ENCODE peak calls at places on chromosomes 13 and 19, in eight cellular contexts. E is NCI-H526; F is endodermal cell; L is substantia nigra; H is IMR-90; V is A172; R is activated naive CD4-positive, alpha-beta T cell treated with anti-CD3 and anti-CD28 coated beads, Interleukin-2, amount 50 U/mL, for 72 hours; G is SW 1271. Z is an unnamed sample.

GRCh38 chr13:110629735-110630134 is 14.4 kb downstream of the NAXD start:
- DNase-seq in E (no peak), F (peak), L (no peak), H (no peak), V (no peak), R (no peak), G (no peak), Z (no peak)

GRCh38 chr13:29453657-29454056 is 141.8 kb downstream of the SLC7A1 start:
- DNase-seq in E (no peak), F (no peak), L (no peak), H (no peak), V (no peak), R (no peak), G (no peak), Z (no peak)

GRCh38 chr13:106602178-106602577 is 34.2 kb upstream of the ARGLU1 start:
- DNase-seq in E (no peak), F (no peak), L (no peak), H (no peak), V (no peak), R (no peak), G (no peak), Z (peak)

GRCh38 chr13:20505405-20506366 is 20.0 kb downstream of the CRYL1 start:
- DNase-seq in E (no peak), F (no peak), L (no peak), H (no peak), V (no peak), R (no peak), G (no peak), Z (no peak)

GRCh38 chr19:17149393-17150135 is 65.6 kb upstream of the USE1 start:
- DNase-seq in E (no peak), F (no peak), L (no peak), H (no peak), V (no peak), R (no peak), G (no peak), Z (no peak)

GRCh38 chr19:17575871-17576757 is 20.7 kb downstream of the COLGALT1 start:
- DNase-seq in E (no peak), F (no peak), L (no peak), H (no peak), V (peak), R (no peak), G (no peak), Z (no peak)

GRCh38 chr13:64553411-64554129 is 2676.6 kb downstream of the PCDH9 start:
- DNase-seq in E (no peak), F (no peak), L (no peak), H (peak), V (no peak), R (no peak), G (no peak), Z (no peak)

GRCh38 chr13:26300140-26300539 is 46.2 kb downstream of the CDK8 start:
- DNase-seq in E (no peak), F (no peak), L (no peak), H (peak), V (peak), R (no peak), G (no peak), Z (no peak)

GRCh38 chr13:58852076-58852475 is 1220.5 kb downstream of the PCDH17 start:
- DNase-seq in E (no peak), F (no peak), L (no peak), H (no peak), V (peak), R (no peak), G (no peak), Z (no peak)

GRCh38 chr13:24997367-24997967 is 98.5 kb upstream of the PABPC3 start:
- DNase-seq in E (peak), F (no peak), L (no peak), H (peak), V (peak), R (no peak), G (no peak), Z (peak)

GRCh38 chr13:79581870-79582315 is 100.9 kb downstream of the NDFIP2 start:
- DNase-seq in E (no peak), F (peak), L (peak), H (peak), V (peak), R (no peak), G (no peak), Z (no peak)

GRCh38 chr19:8702350-8702749 is 3.8 kb upstream of the ACTL9 start:
- DNase-seq in E (no peak), F (no peak), L (no peak), H (no peak), V (no peak), R (no peak), G (no peak), Z (no peak)

GRCh38 chr13:27839809-27840467 is 47.7 kb downstream of the GSX1 start:
- DNase-seq in E (no peak), F (no peak), L (no peak), H (no peak), V (peak), R (no peak), G (no peak), Z (no peak)

GRCh38 chr19:43765109-43765876 is 10.5 kb upstream of the SMG9 start:
- DNase-seq in E (no peak), F (peak), L (no peak), H (peak), V (peak), R (peak), G (peak), Z (peak)

GRCh38 chr13:99288069-99288468 is 19.1 kb downstream of the GPR183 start:
- DNase-seq in E (no peak), F (no peak), L (no peak), H (no peak), V (no peak), R (no peak), G (no peak), Z (no peak)

GRCh38 chr13:37679043-37679442 is 80.5 kb upstream of the POSTN start:
- DNase-seq in E (no peak), F (no peak), L (no peak), H (no peak), V (no peak), R (no peak), G (no peak), Z (no peak)

GRCh38 chr13:102311901-102312300 is 89.9 kb downstream of the FGF14 start:
- DNase-seq in E (no peak), F (no peak), L (no peak), H (no peak), V (no peak), R (no peak), G (no peak), Z (no peak)

GRCh38 chr13:114080739-114081561 is 51.5 kb downstream of the RASA3 start:
- DNase-seq in E (no peak), F (peak), L (no peak), H (no peak), V (no peak), R (no peak), G (no peak), Z (no peak)